ENCODE peak calls at places on chromosomes 2 and 18, in eight cellular contexts. One of them, this sample, is unnamed.

GRCh38 chr2:219119422-219120043 is 41.1 kb downstream of the NHEJ1 start:
- DNase-seq in dorsolateral prefrontal cortex: peak
- DNase-seq in NCI-H2029: peak
- DNase-seq in heart right ventricle: peak
- DNase-seq in NCI-H510A: no peak
- DNase-seq in LoVo: peak
- DNase-seq in stimulated activated CD8-positive, alpha-beta memory T cell treated with anti-CD3 and anti-CD28 coated beads, Interleukin-4, amount 100 ng/mL, for 4 hours: peak
- DNase-seq in RKO: peak
- DNase-seq in this sample: no peak

GRCh38 chr2:201668402-201668801 is 25.1 kb upstream of the TMEM237 start:
- DNase-seq in heart right ventricle: no peak
- DNase-seq in NCI-H2029: no peak
- DNase-seq in RKO: no peak
- DNase-seq in stimulated activated CD8-positive, alpha-beta memory T cell treated with anti-CD3 and anti-CD28 coated beads, Interleukin-4, amount 100 ng/mL, for 4 hours: no peak
- DNase-seq in LoVo: no peak
- DNase-seq in NCI-H510A: peak
- DNase-seq in dorsolateral prefrontal cortex: no peak
- DNase-seq in this sample: no peak

GRCh38 chr2:72755647-72756423 is 70.0 kb downstream of the EXOC6B start:
- DNase-seq in dorsolateral prefrontal cortex: no peak
- DNase-seq in LoVo: no peak
- DNase-seq in NCI-H510A: no peak
- DNase-seq in NCI-H2029: no peak
- DNase-seq in heart right ventricle: no peak
- DNase-seq in RKO: no peak
- DNase-seq in stimulated activated CD8-positive, alpha-beta memory T cell treated with anti-CD3 and anti-CD28 coated beads, Interleukin-4, amount 100 ng/mL, for 4 hours: no peak
- DNase-seq in this sample: no peak

GRCh38 chr2:40282428-40282827 is 169.5 kb downstream of the SLC8A1 start:
- DNase-seq in LoVo: no peak
- DNase-seq in heart right ventricle: no peak
- DNase-seq in NCI-H2029: no peak
- DNase-seq in RKO: no peak
- DNase-seq in dorsolateral prefrontal cortex: no peak
- DNase-seq in NCI-H510A: no peak
- DNase-seq in stimulated activated CD8-positive, alpha-beta memory T cell treated with anti-CD3 and anti-CD28 coated beads, Interleukin-4, amount 100 ng/mL, for 4 hours: no peak
- DNase-seq in this sample: no peak

GRCh38 chr2:12262681-12263436 is 453.9 kb upstream of the TRIB2 start:
- DNase-seq in stimulated activated CD8-positive, alpha-beta memory T cell treated with anti-CD3 and anti-CD28 coated beads, Interleukin-4, amount 100 ng/mL, for 4 hours: no peak
- DNase-seq in heart right ventricle: no peak
- DNase-seq in LoVo: no peak
- DNase-seq in dorsolateral prefrontal cortex: peak
- DNase-seq in NCI-H2029: no peak
- DNase-seq in RKO: no peak
- DNase-seq in NCI-H510A: peak
- DNase-seq in this sample: peak

GRCh38 chr2:207505728-207506127 is 24.0 kb upstream of the CREB1 start:
- DNase-seq in LoVo: peak
- DNase-seq in stimulated activated CD8-positive, alpha-beta memory T cell treated with anti-CD3 and anti-CD28 coated beads, Interleukin-4, amount 100 ng/mL, for 4 hours: no peak
- DNase-seq in NCI-H510A: no peak
- DNase-seq in heart right ventricle: no peak
- DNase-seq in RKO: peak
- DNase-seq in dorsolateral prefrontal cortex: no peak
- DNase-seq in NCI-H2029: no peak
- DNase-seq in this sample: no peak

GRCh38 chr2:121197369-121198091 is 87.5 kb downstream of the TFCP2L1 start:
- DNase-seq in dorsolateral prefrontal cortex: peak
- DNase-seq in RKO: no peak
- DNase-seq in NCI-H2029: no peak
- DNase-seq in NCI-H510A: no peak
- DNase-seq in stimulated activated CD8-positive, alpha-beta memory T cell treated with anti-CD3 and anti-CD28 coated beads, Interleukin-4, amount 100 ng/mL, for 4 hours: no peak
- DNase-seq in heart right ventricle: peak
- DNase-seq in LoVo: peak
- DNase-seq in this sample: no peak

GRCh38 chr2:64865073-64865830 is 123.9 kb upstream of the SLC1A4 start:
- DNase-seq in NCI-H2029: peak
- DNase-seq in stimulated activated CD8-positive, alpha-beta memory T cell treated with anti-CD3 and anti-CD28 coated beads, Interleukin-4, amount 100 ng/mL, for 4 hours: peak
- DNase-seq in dorsolateral prefrontal cortex: peak
- DNase-seq in heart right ventricle: peak
- DNase-seq in LoVo: peak
- DNase-seq in RKO: peak
- DNase-seq in NCI-H510A: peak
- DNase-seq in this sample: peak

GRCh38 chr2:233084488-233084887 is 24.3 kb downstream of the INPP5D start:
- DNase-seq in stimulated activated CD8-positive, alpha-beta memory T cell treated with anti-CD3 and anti-CD28 coated beads, Interleukin-4, amount 100 ng/mL, for 4 hours: no peak
- DNase-seq in NCI-H2029: no peak
- DNase-seq in RKO: no peak
- DNase-seq in LoVo: no peak
- DNase-seq in heart right ventricle: peak
- DNase-seq in NCI-H510A: no peak
- DNase-seq in dorsolateral prefrontal cortex: peak
- DNase-seq in this sample: no peak

GRCh38 chr2:58976374-58977055 is 735.4 kb upstream of the FANCL start:
- DNase-seq in RKO: no peak
- DNase-seq in stimulated activated CD8-positive, alpha-beta memory T cell treated with anti-CD3 and anti-CD28 coated beads, Interleukin-4, amount 100 ng/mL, for 4 hours: no peak
- DNase-seq in dorsolateral prefrontal cortex: no peak
- DNase-seq in LoVo: no peak
- DNase-seq in NCI-H510A: peak
- DNase-seq in NCI-H2029: peak
- DNase-seq in heart right ventricle: no peak
- DNase-seq in this sample: no peak

GRCh38 chr18:47226660-47227059 is 24.8 kb downstream of the SKOR2 start:
- DNase-seq in stimulated activated CD8-positive, alpha-beta memory T cell treated with anti-CD3 and anti-CD28 coated beads, Interleukin-4, amount 100 ng/mL, for 4 hours: no peak
- DNase-seq in RKO: peak
- DNase-seq in dorsolateral prefrontal cortex: no peak
- DNase-seq in NCI-H2029: no peak
- DNase-seq in heart right ventricle: no peak
- DNase-seq in NCI-H510A: no peak
- DNase-seq in LoVo: no peak
- DNase-seq in this sample: no peak

GRCh38 chr2:41965173-41965875 is 82.5 kb upstream of the PKDCC start:
- DNase-seq in RKO: no peak
- DNase-seq in LoVo: no peak
- DNase-seq in dorsolateral prefrontal cortex: no peak
- DNase-seq in heart right ventricle: no peak
- DNase-seq in NCI-H2029: no peak
- DNase-seq in NCI-H510A: no peak
- DNase-seq in stimulated activated CD8-positive, alpha-beta memory T cell treated with anti-CD3 and anti-CD28 coated beads, Interleukin-4, amount 100 ng/mL, for 4 hours: no peak
- DNase-seq in this sample: no peak